ENCODE peak calls at places on chromosomes 16 and 17, in ten cellular contexts. O is transverse colon, V is coronary artery, X is Caco-2, W is neural crest cell, D is stomach, Z is neural progenitor cell, R is AG09319, G is psoas muscle, H is prostate gland. Y is an unnamed sample.

GRCh38 chr16:72664122-72664479 is 383.8 kb downstream of the ZFHX3 start:
- DNase-seq in O (no peak), V (no peak), X (no peak), W (no peak), D (no peak), Z (no peak), R (no peak), G (no peak), H (no peak), Y (no peak)

GRCh38 chr16:62079236-62079635 is 43.0 kb upstream of the CDH8 start:
- DNase-seq in O (no peak), V (no peak), X (no peak), W (no peak), D (no peak), Z (no peak), R (no peak), G (no peak), H (no peak), Y (no peak)

GRCh38 chr16:84992700-84993075 is 18.6 kb downstream of the ZDHHC7 start:
- DNase-seq in O (no peak), V (no peak), X (no peak), W (no peak), D (no peak), Z (no peak), R (no peak), G (no peak), H (no peak), Y (no peak)

GRCh38 chr17:21297597-21297996 is 13.1 kb downstream of the MAP2K3 start:
- DNase-seq in O (no peak), V (no peak), X (no peak), W (no peak), D (no peak), Z (peak), R (no peak), G (no peak), H (no peak), Y (no peak)

GRCh38 chr17:41654908-41655607 is 30.7 kb upstream of the KRT17 start:
- DNase-seq in O (no peak), V (no peak), X (no peak), W (no peak), D (no peak), Z (no peak), R (no peak), G (no peak), H (no peak), Y (no peak)

GRCh38 chr16:48613061-48613957 is 3.3 kb upstream of the N4BP1 start:
- DNase-seq in O (peak), V (peak), X (peak), W (no peak), D (peak), Z (no peak), R (peak), G (no peak), H (no peak), Y (no peak)

GRCh38 chr16:47037396-47037745 is 63.9 kb upstream of the DNAJA2 start:
- DNase-seq in O (peak), V (no peak), X (no peak), W (no peak), D (peak), Z (peak), R (no peak), G (no peak), H (no peak), Y (no peak)

GRCh38 chr17:49597438-49597837 is 21.8 kb downstream of the NXPH3 start:
- DNase-seq in O (no peak), V (no peak), X (no peak), W (no peak), D (no peak), Z (no peak), R (no peak), G (no peak), H (no peak), Y (no peak)

GRCh38 chr17:73430848-73431247 is 119.0 kb upstream of the CDC42EP4 start:
- DNase-seq in O (no peak), V (no peak), X (no peak), W (no peak), D (no peak), Z (no peak), R (no peak), G (no peak), H (no peak), Y (no peak)

GRCh38 chr16:87203060-87203656 is 114.0 kb downstream of the C16orf95 start:
- DNase-seq in O (peak), V (no peak), X (peak), W (peak), D (peak), Z (peak), R (peak), G (peak), H (no peak), Y (peak)

GRCh38 chr17:7004398-7005253 is 7.8 kb upstream of the RNASEK start:
- DNase-seq in O (no peak), V (no peak), X (no peak), W (peak), D (no peak), Z (peak), R (no peak), G (no peak), H (peak), Y (no peak)

GRCh38 chr17:27793168-27793905 is 7.0 kb downstream of the NOS2 start:
- DNase-seq in O (no peak), V (no peak), X (peak), W (peak), D (no peak), Z (peak), R (no peak), G (peak), H (no peak), Y (peak)

GRCh38 chr17:56604691-56605090 is 11.2 kb downstream of the NOG start:
- DNase-seq in O (no peak), V (no peak), X (no peak), W (no peak), D (no peak), Z (no peak), R (no peak), G (no peak), H (no peak), Y (no peak)

GRCh38 chr16:23994615-23995014 is 158.8 kb downstream of the PRKCB start:
- DNase-seq in O (no peak), V (no peak), X (no peak), W (no peak), D (no peak), Z (no peak), R (no peak), G (no peak), H (no peak), Y (no peak)

GRCh38 chr17:17018612-17019429 is 23.4 kb upstream of the MPRIP start:
- DNase-seq in O (peak), V (no peak), X (peak), W (no peak), D (peak), Z (no peak), R (no peak), G (no peak), H (peak), Y (peak)

GRCh38 chr16:57284206-57284951 is at the start of gene PLLP:
- DNase-seq in O (peak), V (peak), X (peak), W (no peak), D (peak), Z (peak), R (no peak), G (no peak), H (no peak), Y (peak)

GRCh38 chr17:77002103-77003045 is 134.2 kb downstream of the MGAT5B start:
- DNase-seq in O (no peak), V (no peak), X (peak), W (no peak), D (no peak), Z (peak), R (no peak), G (no peak), H (no peak), Y (no peak)

GRCh38 chr17:7613769-7614421 is 802 bp downstream of the FXR2 start:
- DNase-seq in O (no peak), V (no peak), X (no peak), W (no peak), D (no peak), Z (no peak), R (no peak), G (no peak), H (no peak), Y (no peak)

GRCh38 chr16:88533381-88533831 is 36.8 kb upstream of the ZC3H18 start:
- DNase-seq in O (no peak), V (no peak), X (no peak), W (no peak), D (no peak), Z (no peak), R (no peak), G (peak), H (no peak), Y (peak)

GRCh38 chr16:57969451-57970123 is 1.3 kb downstream of the CNGB1 start:
- DNase-seq in O (no peak), V (no peak), X (no peak), W (no peak), D (no peak), Z (no peak), R (no peak), G (no peak), H (no peak), Y (no peak)

GRCh38 chr16:19766988-19767387 is 48.9 kb downstream of the IQCK start:
- DNase-seq in O (no peak), V (peak), X (no peak), W (no peak), D (no peak), Z (no peak), R (no peak), G (no peak), H (no peak), Y (no peak)

GRCh38 chr17:42287305-42288077 is 807 bp upstream of the STAT5A start:
- DNase-seq in O (peak), V (peak), X (peak), W (no peak), D (peak), Z (no peak), R (no peak), G (peak), H (no peak), Y (no peak)

GRCh38 chr17:33513769-33514168 is 220.7 kb upstream of the ASIC2 start:
- DNase-seq in O (no peak), V (no peak), X (no peak), W (no peak), D (no peak), Z (no peak), R (no peak), G (no peak), H (no peak), Y (no peak)

GRCh38 chr16:13935408-13935807 is 15.5 kb downstream of the ERCC4 start:
- DNase-seq in O (no peak), V (no peak), X (no peak), W (peak), D (no peak), Z (peak), R (no peak), G (no peak), H (no peak), Y (no peak)

GRCh38 chr17:38893612-38894011 is 23.8 kb downstream of the LASP1 start:
- DNase-seq in O (peak), V (peak), X (no peak), W (no peak), D (no peak), Z (peak), R (no peak), G (peak), H (no peak), Y (no peak)

GRCh38 chr17:83125515-83126274 is 46.3 kb downstream of the METRNL start:
- DNase-seq in O (peak), V (peak), X (no peak), W (no peak), D (no peak), Z (no peak), R (no peak), G (no peak), H (no peak), Y (no peak)

GRCh38 chr17:14604920-14605599 is 304.2 kb downstream of the HS3ST3B1 start:
- DNase-seq in O (peak), V (no peak), X (no peak), W (no peak), D (no peak), Z (no peak), R (no peak), G (peak), H (no peak), Y (no peak)

GRCh38 chr17:1267471-1267947 is 2.7 kb upstream of the BHLHA9 start:
- DNase-seq in O (no peak), V (no peak), X (no peak), W (no peak), D (peak), Z (peak), R (no peak), G (no peak), H (no peak), Y (no peak)

GRCh38 chr17:70855401-70856054 is 686.2 kb downstream of the KCNJ2 start:
- DNase-seq in O (no peak), V (no peak), X (no peak), W (no peak), D (peak), Z (no peak), R (no peak), G (no peak), H (peak), Y (no peak)

GRCh38 chr17:6494239-6494941 is 50.1 kb downstream of the PIMREG start:
- DNase-seq in O (peak), V (peak), X (no peak), W (no peak), D (no peak), Z (no peak), R (no peak), G (no peak), H (no peak), Y (no peak)

GRCh38 chr17:65230040-65230439 is 92.9 kb downstream of the RGS9 start:
- DNase-seq in O (no peak), V (no peak), X (no peak), W (no peak), D (no peak), Z (no peak), R (no peak), G (no peak), H (no peak), Y (no peak)

GRCh38 chr17:61451538-61452300 is 503 bp upstream of the TBX4 start:
- DNase-seq in O (no peak), V (peak), X (no peak), W (no peak), D (no peak), Z (peak), R (no peak), G (no peak), H (no peak), Y (no peak)

GRCh38 chr17:39621523-39622379 is 5.0 kb upstream of the PPP1R1B start:
- DNase-seq in O (peak), V (peak), X (peak), W (peak), D (peak), Z (peak), R (peak), G (peak), H (peak), Y (peak)

GRCh38 chr16:57664662-57665025 is 3.5 kb upstream of the ADGRG3 start:
- DNase-seq in O (no peak), V (no peak), X (no peak), W (no peak), D (no peak), Z (no peak), R (no peak), G (no peak), H (no peak), Y (no peak)

GRCh38 chr17:79791354-79792123 is 5.3 kb downstream of the CBX8 start:
- DNase-seq in O (no peak), V (no peak), X (no peak), W (no peak), D (no peak), Z (peak), R (no peak), G (no peak), H (no peak), Y (no peak)

GRCh38 chr16:29975811-29976511 is 2.3 kb downstream of the TAOK2 start:
- DNase-seq in O (no peak), V (no peak), X (no peak), W (no peak), D (no peak), Z (no peak), R (no peak), G (no peak), H (no peak), Y (no peak)
- TF ChIP-seq CTCF in O (no peak), V (no peak), X (no peak), W (no peak), D (no peak), Z (no peak), R (no peak), G (no peak), H (no peak), Y (no peak)

GRCh38 chr16:31298958-31299357 is 39.2 kb downstream of the ITGAM start:
- DNase-seq in O (no peak), V (no peak), X (no peak), W (no peak), D (no peak), Z (no peak), R (no peak), G (no peak), H (no peak), Y (no peak)
- TF ChIP-seq CTCF in O (no peak), V (no peak), X (no peak), W (no peak), D (no peak), Z (peak), R (no peak), G (peak), H (no peak), Y (peak)

GRCh38 chr16:12217341-12217740 is 240.8 kb downstream of the SNX29 start:
- DNase-seq in O (no peak), V (no peak), X (no peak), W (no peak), D (no peak), Z (no peak), R (no peak), G (no peak), H (no peak), Y (no peak)

GRCh38 chr16:12211870-12212690 is 235.5 kb downstream of the SNX29 start:
- DNase-seq in O (no peak), V (no peak), X (peak), W (no peak), D (no peak), Z (no peak), R (no peak), G (no peak), H (no peak), Y (no peak)

GRCh38 chr16:12215302-12216105 is 239.0 kb downstream of the SNX29 start:
- DNase-seq in O (no peak), V (no peak), X (no peak), W (no peak), D (no peak), Z (peak), R (no peak), G (no peak), H (no peak), Y (no peak)

GRCh38 chr16:12213180-12213579 is 236.6 kb downstream of the SNX29 start:
- DNase-seq in O (no peak), V (no peak), X (no peak), W (no peak), D (no peak), Z (no peak), R (no peak), G (no peak), H (no peak), Y (no peak)

GRCh38 chr16:12214509-12214908 is 238.0 kb downstream of the SNX29 start:
- DNase-seq in O (no peak), V (no peak), X (no peak), W (no peak), D (no peak), Z (peak), R (no peak), G (no peak), H (no peak), Y (no peak)
- TF ChIP-seq CTCF in O (no peak), V (no peak), X (no peak), W (no peak), D (no peak), Z (no peak), R (no peak), G (no peak), H (no peak), Y (no peak)

GRCh38 chr17:66704858-66705257 is 130.1 kb upstream of the CACNG5 start:
- DNase-seq in O (no peak), V (no peak), X (no peak), W (no peak), D (no peak), Z (no peak), R (no peak), G (no peak), H (no peak), Y (no peak)
- TF ChIP-seq CTCF in O (no peak), V (no peak), X (no peak), W (no peak), D (no peak), Z (no peak), R (no peak), G (no peak), H (no peak), Y (no peak)